ENCODE peak calls at places on chromosomes 3 and 15, in eight cellular contexts. M is CD8-positive, alpha-beta memory T cell; A is uterus; W is hepatocyte; X is thoracic aorta; S is heart left ventricle; T is transverse colon; R is Panc1. N is an unnamed sample.

GRCh38 chr3:151230644-151231043 is 27.6 kb upstream of the GPR171 start:
- DNase-seq in A (no peak), W (no peak), X (no peak), R (no peak), S (no peak), T (no peak), M (no peak), N (no peak)

GRCh38 chr15:66069751-66070150 is 183.8 kb downstream of the MEGF11 start:
- DNase-seq in X (no peak), T (no peak), S (no peak), M (no peak), A (no peak), W (no peak), R (no peak), N (no peak)

GRCh38 chr3:9405756-9406155 is 8.3 kb downstream of the SETD5 start:
- DNase-seq in S (no peak), W (no peak), M (no peak), R (no peak), T (no peak), A (no peak), X (no peak), N (no peak)

GRCh38 chr3:58249358-58250092 is 11.9 kb downstream of the ABHD6 start:
- DNase-seq in M (no peak), S (no peak), W (peak; percentile 61), R (no peak), X (no peak), T (peak; percentile 81), A (no peak), N (peak; percentile 30)

GRCh38 chr3:29385056-29385455 is 104.2 kb downstream of the RBMS3 start:
- DNase-seq in X (no peak), S (no peak), T (no peak), R (no peak), W (no peak), A (no peak), M (no peak), N (no peak)

GRCh38 chr3:181932039-181932438 is 220.3 kb downstream of the SOX2 start:
- DNase-seq in R (no peak), M (no peak), A (no peak), T (no peak), S (no peak), W (no peak), X (no peak), N (no peak)

GRCh38 chr15:61415617-61416120 is 186.6 kb upstream of the RORA start:
- DNase-seq in A (no peak), T (no peak), X (no peak), W (no peak), S (no peak), M (no peak), R (no peak), N (no peak)

GRCh38 chr3:108283006-108283405 is 13.3 kb upstream of the HHLA2 start:
- DNase-seq in S (no peak), R (no peak), X (no peak), W (no peak), M (no peak), A (no peak), T (no peak), N (no peak)

GRCh38 chr15:67433495-67434099 is 87.3 kb upstream of the C15orf61 start:
- DNase-seq in T (peak; percentile 37), R (no peak), A (peak; percentile 24), X (no peak), S (no peak), W (peak; percentile 64), M (no peak), N (peak; percentile 37)

GRCh38 chr3:112709929-112710328 is 69.0 kb upstream of the CCDC80 start:
- DNase-seq in R (no peak), W (no peak), X (no peak), S (no peak), M (no peak), T (no peak), A (no peak), N (no peak)

GRCh38 chr15:44458429-44458828 is 31.0 kb downstream of the CTDSPL2 start:
- DNase-seq in T (no peak), W (no peak), S (no peak), R (no peak), A (no peak), X (no peak), M (no peak), N (no peak)

GRCh38 chr15:49927462-49927861 is 191.6 kb downstream of the ATP8B4 start:
- DNase-seq in R (no peak), T (no peak), X (no peak), W (no peak), S (no peak), M (no peak), A (no peak), N (peak; percentile 21)

GRCh38 chr3:11391930-11392688 is 119.9 kb downstream of the ATG7 start:
- DNase-seq in M (no peak), A (no peak), X (no peak), W (no peak), R (no peak), T (no peak), S (no peak), N (no peak)

GRCh38 chr15:74006774-74007639 is 12.5 kb downstream of the PML start:
- DNase-seq in X (no peak), M (no peak), R (no peak), T (no peak), S (no peak), W (no peak), A (peak; percentile 64), N (no peak)

GRCh38 chr3:186990878-186991308 is 60.6 kb downstream of the ST6GAL1 start:
- DNase-seq in R (no peak), M (no peak), A (peak; percentile 38), T (no peak), W (peak; percentile 53), S (no peak), X (no peak), N (no peak)

GRCh38 chr3:186990282-186990681 is 60.0 kb downstream of the ST6GAL1 start:
- DNase-seq in X (no peak), M (no peak), S (no peak), A (no peak), R (no peak), T (no peak), W (no peak), N (no peak)

GRCh38 chr3:186989429-186989828 is 59.1 kb downstream of the ST6GAL1 start:
- DNase-seq in T (no peak), W (no peak), M (no peak), S (no peak), X (no peak), A (no peak), R (no peak), N (no peak)

GRCh38 chr3:186986811-186987210 is 56.5 kb downstream of the ST6GAL1 start:
- DNase-seq in S (no peak), X (no peak), A (no peak), M (no peak), W (no peak), R (no peak), T (no peak), N (no peak)

GRCh38 chr3:186988806-186989205 is 58.5 kb downstream of the ST6GAL1 start:
- DNase-seq in A (no peak), R (no peak), M (no peak), X (no peak), T (no peak), S (no peak), W (no peak), N (no peak)
- H3K4me1 ChIP-seq in A (no peaks in the 10 kb centered on the region), R (no peaks in the 10 kb centered on the region), M (no peaks in the 10 kb centered on the region), X (peaks cover 30% of the 10 kb centered on the region), T (peaks cover 8% of the 10 kb centered on the region), S (peaks cover 6% of the 10 kb centered on the region), W (no peaks in the 10 kb centered on the region), N (peaks cover 25% of the 10 kb centered on the region)

DNA sequence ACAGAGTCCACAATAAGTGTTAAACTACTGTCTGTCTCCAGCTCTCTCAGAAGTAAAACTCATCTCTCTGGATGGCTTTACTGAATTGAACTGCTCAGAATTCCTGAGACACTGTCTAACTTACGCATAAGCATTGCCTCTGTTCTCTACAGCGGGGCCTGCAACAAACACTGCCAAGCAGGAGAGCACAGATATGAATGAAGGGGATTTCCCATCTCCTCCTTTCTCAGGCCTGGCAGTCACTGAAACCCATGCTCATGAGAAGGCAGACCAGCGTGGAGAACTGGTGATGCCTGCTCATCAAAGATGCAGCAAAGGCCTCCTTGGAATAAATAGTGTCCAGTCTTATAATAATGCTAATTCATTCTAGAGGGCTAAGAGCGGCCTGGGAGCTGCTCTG is 10.3 kb downstream of the RASGRP1 start:
- DNase-seq in X (no peak), M (no peak), T (no peak), W (no peak), S (no peak), R (no peak), A (no peak), N (no peak)
- H3K4me3 ChIP-seq in X (no peak overlapping the region), M (no peak overlapping the region), T (no peak overlapping the region), W (no peak overlapping the region), S (no peak overlapping the region), R (no peak overlapping the region), A (no peak overlapping the region), N (no peak overlapping the region)

GRCh38 chr3:158773845-158774542 is 27.9 kb upstream of the MFSD1 start:
- DNase-seq in M (no peak), A (peak; percentile 48), X (no peak), R (no peak), T (no peak), S (no peak), W (no peak), N (peak; percentile 93)
- H3K27ac ChIP-seq in M (no peak overlapping the region), A (peak overlapping the region; percentile 53), X (no peak overlapping the region), R (peak overlapping the region; percentile 1), T (peak overlapping the region; percentile 5), S (no peak overlapping the region), W (peak overlapping the region; percentile 70), N (no peak overlapping the region)

GRCh38 chr3:18237251-18238005 is 187.7 kb downstream of the SATB1 start:
- DNase-seq in W (no peak), R (no peak), M (no peak), T (no peak), A (no peak), X (no peak), S (no peak), N (peak; percentile 26)

GRCh38 chr3:18234717-18235335 is 190.3 kb downstream of the SATB1 start:
- DNase-seq in M (no peak), X (no peak), S (no peak), R (no peak), W (no peak), A (no peak), T (no peak), N (peak; percentile 21)

GRCh38 chr3:18238721-18239331 is 186.3 kb downstream of the SATB1 start:
- DNase-seq in T (no peak), S (no peak), W (no peak), X (no peak), M (no peak), R (no peak), A (no peak), N (no peak)

GRCh38 chr3:18233987-18234716 is 191.0 kb downstream of the SATB1 start:
- DNase-seq in M (no peak), W (no peak), A (no peak), X (no peak), S (no peak), R (no peak), T (no peak), N (peak; percentile 45)

GRCh38 chr3:18236726-18237125 is 188.4 kb downstream of the SATB1 start:
- DNase-seq in A (no peak), M (no peak), R (no peak), W (no peak), T (no peak), X (no peak), S (no peak), N (no peak)
- H3K4me1 ChIP-seq in A (no peaks in the 10 kb centered on the region), M (no peaks in the 10 kb centered on the region), R (no peaks in the 10 kb centered on the region), W (peaks cover 6% of the 10 kb centered on the region), T (no peaks in the 10 kb centered on the region), X (peaks cover 6% of the 10 kb centered on the region), S (peaks cover 3% of the 10 kb centered on the region), N (peaks cover 23% of the 10 kb centered on the region)